ENCODE peak calls at places on chromosomes 13 and 19, in five cellular contexts. One of them, this sample, is unnamed.

GRCh38 chr13:81929988-81930387 is 1589.1 kb upstream of the SPRY2 start:
- DNase-seq in neural progenitor cell: peak; percentile 61
- DNase-seq in SK-N-SH: peak; percentile 3
- DNase-seq in HepG2: peak; percentile 14
- DNase-seq in K562: no peak
- DNase-seq in this sample: no peak

GRCh38 chr19:41373993-41374392 is 2.3 kb upstream of the TMEM91 start:
- DNase-seq in SK-N-SH: peak; percentile 94
- DNase-seq in HepG2: no peak
- DNase-seq in neural progenitor cell: no peak
- DNase-seq in K562: no peak
- DNase-seq in this sample: no peak

GRCh38 chr19:21197589-21198295 is 55.9 kb downstream of the ZNF431 start:
- DNase-seq in K562: peak; percentile 74
- DNase-seq in neural progenitor cell: no peak
- DNase-seq in HepG2: no peak
- DNase-seq in SK-N-SH: no peak
- DNase-seq in this sample: no peak

GRCh38 chr13:32019612-32020233 is 11.9 kb upstream of the FRY start:
- DNase-seq in K562: peak; percentile 28
- DNase-seq in SK-N-SH: peak; percentile 55
- DNase-seq in neural progenitor cell: peak; percentile 76
- DNase-seq in HepG2: peak; percentile 73
- DNase-seq in this sample: no peak

GRCh38 chr13:45063261-45063870 is 56.9 kb upstream of the GTF2F2 start:
- DNase-seq in SK-N-SH: no peak
- DNase-seq in K562: no peak
- DNase-seq in HepG2: no peak
- DNase-seq in neural progenitor cell: no peak
- DNase-seq in this sample: no peak

GRCh38 chr19:30664358-30665058 is 292.3 kb downstream of the ZNF536 start:
- DNase-seq in HepG2: peak; percentile 84
- DNase-seq in K562: peak; percentile 17
- DNase-seq in SK-N-SH: peak; percentile 51
- DNase-seq in neural progenitor cell: peak; percentile 76
- DNase-seq in this sample: no peak

GRCh38 chr13:75760182-75760981 is 124.3 kb downstream of the LMO7 start:
- DNase-seq in K562: no peak
- DNase-seq in neural progenitor cell: no peak
- DNase-seq in SK-N-SH: no peak
- DNase-seq in HepG2: peak; percentile 98
- DNase-seq in this sample: peak; percentile 94

GRCh38 chr13:21435710-21436151 is 23.4 kb downstream of the ZDHHC20 start:
- DNase-seq in neural progenitor cell: no peak
- DNase-seq in SK-N-SH: no peak
- DNase-seq in K562: peak; percentile 79
- DNase-seq in HepG2: peak; percentile 71
- DNase-seq in this sample: peak; percentile 17

GRCh38 chr13:105363747-105364177 is 1171.7 kb downstream of the EFNB2 start:
- DNase-seq in K562: no peak
- DNase-seq in HepG2: no peak
- DNase-seq in SK-N-SH: peak; percentile 6
- DNase-seq in neural progenitor cell: peak; percentile 20
- DNase-seq in this sample: no peak

GRCh38 chr13:31912641-31913401 is 118.8 kb upstream of the FRY start:
- DNase-seq in K562: no peak
- DNase-seq in neural progenitor cell: no peak
- DNase-seq in SK-N-SH: peak; percentile 25
- DNase-seq in HepG2: no peak
- DNase-seq in this sample: peak; percentile 71

GRCh38 chr19:45542234-45542668 is 35.0 kb downstream of the VASP start:
- DNase-seq in K562: no peak
- DNase-seq in neural progenitor cell: no peak
- DNase-seq in HepG2: peak; percentile 63
- DNase-seq in SK-N-SH: no peak
- DNase-seq in this sample: peak; percentile 56

GRCh38 chr13:48242677-48243076 is 9.7 kb downstream of the ITM2B start:
- DNase-seq in SK-N-SH: no peak
- DNase-seq in K562: no peak
- DNase-seq in HepG2: no peak
- DNase-seq in neural progenitor cell: no peak
- DNase-seq in this sample: no peak

GRCh38 chr13:90105881-90106496 is 1241.5 kb upstream of the MIR17HG start:
- DNase-seq in neural progenitor cell: no peak
- DNase-seq in HepG2: no peak
- DNase-seq in K562: no peak
- DNase-seq in SK-N-SH: no peak
- DNase-seq in this sample: no peak

GRCh38 chr19:37905936-37906867 is at the start of gene WDR87:
- DNase-seq in neural progenitor cell: peak; percentile 96
- DNase-seq in K562: peak; percentile 49
- DNase-seq in SK-N-SH: peak; percentile 95
- DNase-seq in HepG2: peak; percentile 51
- DNase-seq in this sample: peak; percentile 78

GRCh38 chr13:112857914-112858490 is 111.0 kb upstream of the MCF2L start:
- DNase-seq in neural progenitor cell: no peak
- DNase-seq in SK-N-SH: no peak
- DNase-seq in HepG2: no peak
- DNase-seq in K562: no peak
- DNase-seq in this sample: no peak

GRCh38 chr19:50003810-50004419 is 21.3 kb downstream of the VRK3 start:
- DNase-seq in neural progenitor cell: no peak
- DNase-seq in HepG2: no peak
- DNase-seq in K562: peak; percentile 80
- DNase-seq in SK-N-SH: no peak
- DNase-seq in this sample: peak; percentile 93

GRCh38 chr19:10653732-10654609 is at the start of gene ILF3:
- DNase-seq in SK-N-SH: peak; percentile 96
- DNase-seq in K562: peak; percentile 100
- DNase-seq in HepG2: peak; percentile 100
- DNase-seq in neural progenitor cell: peak; percentile 100
- DNase-seq in this sample: peak; percentile 100
- H2AFZ ChIP-seq in SK-N-SH: peak within 1 kb of the TSS; percentile 66
- H2AFZ ChIP-seq in K562: peak within 1 kb of the TSS; percentile 92
- H2AFZ ChIP-seq in HepG2: no peak within 1 kb of the TSS
- H2AFZ ChIP-seq in neural progenitor cell: peak within 1 kb of the TSS; percentile 43
- H2AFZ ChIP-seq in this sample: peak within 1 kb of the TSS; percentile 72

GRCh38 chr19:39355253-39355652 is 13.0 kb downstream of the SAMD4B start:
- DNase-seq in SK-N-SH: no peak
- DNase-seq in K562: no peak
- DNase-seq in neural progenitor cell: no peak
- DNase-seq in HepG2: no peak
- DNase-seq in this sample: no peak

GRCh38 chr19:39352549-39353285 is 10.5 kb downstream of the SAMD4B start:
- DNase-seq in neural progenitor cell: no peak
- DNase-seq in HepG2: no peak
- DNase-seq in K562: peak; percentile 34
- DNase-seq in SK-N-SH: no peak
- DNase-seq in this sample: no peak

GRCh38 chr19:39349326-39349725 is 7.1 kb downstream of the SAMD4B start:
- DNase-seq in neural progenitor cell: no peak
- DNase-seq in HepG2: no peak
- DNase-seq in SK-N-SH: no peak
- DNase-seq in K562: no peak
- DNase-seq in this sample: no peak

GRCh38 chr19:39350156-39350555 is 7.9 kb downstream of the SAMD4B start:
- DNase-seq in neural progenitor cell: no peak
- DNase-seq in SK-N-SH: no peak
- DNase-seq in K562: no peak
- DNase-seq in HepG2: no peak
- DNase-seq in this sample: no peak

GRCh38 chr19:39351537-39352037 is 9.4 kb downstream of the SAMD4B start:
- DNase-seq in SK-N-SH: no peak
- DNase-seq in neural progenitor cell: no peak
- DNase-seq in HepG2: no peak
- DNase-seq in K562: peak; percentile 70
- DNase-seq in this sample: no peak
- TF ChIP-seq CTCF in SK-N-SH: no peak
- TF ChIP-seq CTCF in neural progenitor cell: no peak
- TF ChIP-seq CTCF in HepG2: no peak
- TF ChIP-seq CTCF in K562: no peak
- TF ChIP-seq CTCF in this sample: no peak

DNA sequence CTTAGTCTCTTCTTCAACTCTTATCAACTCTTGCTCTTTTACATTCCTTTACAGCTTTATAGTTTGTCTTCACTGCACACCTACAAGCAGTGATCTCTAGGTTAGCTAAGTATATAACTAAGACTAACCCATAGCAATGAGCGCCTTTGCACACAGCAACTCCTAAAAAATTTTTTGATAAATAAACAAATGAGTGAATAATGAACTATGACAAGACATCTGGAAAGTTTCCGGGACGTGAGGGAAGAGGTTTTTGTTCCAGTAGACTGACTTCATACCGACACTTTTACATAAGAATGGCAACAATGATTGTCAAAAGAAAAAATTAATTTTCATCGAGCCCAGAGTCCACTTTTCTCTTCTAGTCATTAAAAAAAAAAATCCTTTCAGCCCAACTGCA is 98.3 kb downstream of the ELF1 start:
- DNase-seq in K562: no peak
- DNase-seq in neural progenitor cell: no peak
- DNase-seq in SK-N-SH: no peak
- DNase-seq in HepG2: no peak
- DNase-seq in this sample: no peak
- H2AFZ ChIP-seq in K562: peak overlapping the region; percentile 77
- H2AFZ ChIP-seq in neural progenitor cell: peak overlapping the region; percentile 74
- H2AFZ ChIP-seq in SK-N-SH: peak overlapping the region; percentile 100
- H2AFZ ChIP-seq in HepG2: peak overlapping the region; percentile 85
- H2AFZ ChIP-seq in this sample: peak overlapping the region; percentile 83

GRCh38 chr13:94550030-94550738 is 45.8 kb downstream of the TGDS start:
- DNase-seq in neural progenitor cell: no peak
- DNase-seq in SK-N-SH: no peak
- DNase-seq in HepG2: peak; percentile 21
- DNase-seq in K562: peak; percentile 29
- DNase-seq in this sample: peak; percentile 55

GRCh38 chr13:94549241-94550029 is 46.5 kb downstream of the TGDS start:
- DNase-seq in neural progenitor cell: peak; percentile 96
- DNase-seq in SK-N-SH: peak; percentile 93
- DNase-seq in K562: peak; percentile 93
- DNase-seq in HepG2: peak; percentile 81
- DNase-seq in this sample: peak; percentile 90

GRCh38 chr13:94552095-94552494 is 43.9 kb downstream of the TGDS start:
- DNase-seq in neural progenitor cell: no peak
- DNase-seq in HepG2: no peak
- DNase-seq in SK-N-SH: no peak
- DNase-seq in K562: no peak
- DNase-seq in this sample: no peak

GRCh38 chr13:94546071-94546839 is 49.7 kb downstream of the TGDS start:
- DNase-seq in neural progenitor cell: peak; percentile 30
- DNase-seq in K562: no peak
- DNase-seq in SK-N-SH: no peak
- DNase-seq in HepG2: no peak
- DNase-seq in this sample: no peak

DNA sequence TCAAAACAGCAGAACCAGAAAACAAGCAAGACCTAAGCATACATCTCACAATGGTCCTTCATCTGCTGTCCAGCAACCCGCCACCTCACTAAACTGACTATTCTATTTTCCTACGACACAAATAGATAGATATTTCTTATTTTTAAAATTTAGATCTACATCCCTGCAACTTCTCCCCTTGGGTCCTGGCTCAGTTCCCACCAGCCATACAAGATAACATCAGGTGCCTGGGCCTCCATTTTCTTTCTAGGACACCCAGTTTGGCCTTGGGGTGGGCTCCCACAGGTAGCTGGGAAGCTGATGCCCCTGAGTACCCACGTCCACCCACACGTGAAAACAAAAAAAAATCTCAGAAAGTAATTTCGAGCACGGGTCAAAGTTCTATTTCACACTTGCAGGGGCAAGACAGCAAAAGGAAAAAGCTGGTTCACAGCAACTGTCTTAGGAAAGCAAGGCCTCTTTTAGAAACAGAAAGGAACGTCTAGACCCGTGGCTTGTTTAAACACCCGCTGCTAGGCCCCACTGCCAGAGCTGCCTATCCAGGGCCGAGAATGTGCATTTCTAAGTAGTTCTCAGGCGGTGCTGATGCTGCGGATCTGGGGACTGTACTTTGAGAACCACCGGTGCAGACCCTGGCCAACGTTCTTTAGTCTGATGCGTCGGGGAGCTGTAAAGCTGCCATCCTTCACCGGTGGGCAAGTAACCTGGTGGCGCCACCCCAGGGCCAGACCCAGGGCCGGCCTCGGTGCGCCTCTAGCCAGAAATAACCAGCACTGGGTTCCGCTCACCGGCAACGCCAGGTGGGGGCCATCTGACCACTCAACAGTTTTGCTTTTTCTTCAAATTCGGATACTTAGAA is 47.3 kb downstream of the TGDS start:
- DNase-seq in K562: peak; percentile 12
- DNase-seq in SK-N-SH: peak; percentile 49
- DNase-seq in neural progenitor cell: peak; percentile 82
- DNase-seq in HepG2: peak; percentile 49
- DNase-seq in this sample: no peak
- TF ChIP-seq CTCF in K562: no peak
- TF ChIP-seq CTCF in SK-N-SH: peak; percentile 40
- TF ChIP-seq CTCF in neural progenitor cell: peak; percentile 41
- TF ChIP-seq CTCF in HepG2: peak; percentile 68
- TF ChIP-seq CTCF in this sample: peak; percentile 44

DNA sequence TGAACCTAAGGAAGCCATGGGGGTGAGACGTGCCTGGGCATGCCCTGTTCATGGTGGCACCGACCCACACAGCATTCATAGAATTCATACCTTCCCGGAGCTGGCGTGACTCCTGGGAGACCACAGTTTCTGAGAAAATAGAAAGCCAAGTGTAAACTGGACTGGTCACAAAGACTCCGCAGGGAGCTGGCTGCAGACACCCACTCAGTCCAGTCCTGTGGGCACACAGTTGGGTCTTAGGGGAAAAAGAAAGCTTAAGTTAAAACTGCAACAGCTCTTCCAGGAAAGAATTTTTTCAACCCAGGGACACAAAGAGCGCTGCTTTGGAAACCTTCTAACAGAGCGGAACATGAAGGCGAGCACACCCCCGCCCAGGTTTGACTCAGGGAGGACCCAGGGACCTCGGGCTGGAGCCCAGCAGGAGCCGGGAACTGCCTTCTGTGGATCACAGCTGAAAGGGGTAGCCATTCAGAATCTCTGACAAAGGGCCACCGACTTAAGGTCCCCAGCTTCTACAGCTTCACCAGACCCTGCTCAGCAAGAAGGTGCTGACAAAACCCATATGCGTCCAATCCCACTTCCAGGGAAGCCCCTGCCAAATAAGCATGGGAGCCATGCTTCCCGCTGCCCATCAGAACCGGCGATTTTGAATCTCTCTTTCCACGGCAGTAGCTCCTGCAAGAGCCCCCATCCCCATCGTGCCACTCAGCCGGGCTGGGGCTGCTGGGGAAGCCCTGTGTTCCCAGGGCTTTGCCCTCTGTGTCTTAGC is 183.7 kb downstream of the COL4A1 start:
- DNase-seq in SK-N-SH: no peak
- DNase-seq in HepG2: no peak
- DNase-seq in K562: no peak
- DNase-seq in neural progenitor cell: no peak
- DNase-seq in this sample: no peak
- H2AFZ ChIP-seq in SK-N-SH: no peak overlapping the region
- H2AFZ ChIP-seq in HepG2: no peak overlapping the region
- H2AFZ ChIP-seq in K562: no peak overlapping the region
- H2AFZ ChIP-seq in neural progenitor cell: no peak overlapping the region
- H2AFZ ChIP-seq in this sample: no peak overlapping the region